ENCODE peak calls at places on chromosomes 2 and 18, in ten cellular contexts. F is dorsolateral prefrontal cortex; M is PC-9; O is body of pancreas; L is OCI-LY7; N is ovary; H is endodermal cell; J is CD4-positive, alpha-beta T cell; Y is transverse colon; D is HCT116. G is an unnamed sample.
A peak's percentile ranks its signal among the peaks of the same experiment; 100 is the strongest.

GRCh38 chr18:9719421-9719981 is 11.4 kb downstream of the RAB31 start:
- DNase-seq in F (no peak), M (peak; percentile 82), O (no peak), L (no peak), N (peak; percentile 56), H (no peak), J (no peak), Y (no peak), D (peak; percentile 80), G (no peak)

GRCh38 chr2:239380831-239381708 is 19.8 kb downstream of the HDAC4 start:
- DNase-seq in F (no peak), M (no peak), O (peak; percentile 35), L (peak; percentile 33), N (peak; percentile 17), H (no peak), J (peak; percentile 70), Y (peak; percentile 35), D (no peak), G (no peak)

GRCh38 chr2:134199123-134199522 is 54.7 kb upstream of the MGAT5 start:
- DNase-seq in F (no peak), M (no peak), O (no peak), L (no peak), N (no peak), H (no peak), J (no peak), Y (no peak), D (no peak), G (no peak)

GRCh38 chr2:26537826-26538475 is 60.0 kb upstream of the OTOF start:
- DNase-seq in F (peak; percentile 25), M (peak; percentile 9), O (no peak), L (no peak), N (no peak), H (peak; percentile 35), J (no peak), Y (peak; percentile 1), D (no peak), G (no peak)

GRCh38 chr2:241864897-241865213 is 4.7 kb upstream of the RTP5 start:
- DNase-seq in F (no peak), M (no peak), O (no peak), L (no peak), N (no peak), H (no peak), J (no peak), Y (no peak), D (no peak), G (no peak)

GRCh38 chr2:194602750-194603149 is 1054.3 kb upstream of the SLC39A10 start:
- DNase-seq in F (no peak), M (no peak), O (no peak), L (no peak), N (no peak), H (no peak), J (no peak), Y (no peak), D (no peak), G (no peak)

GRCh38 chr2:47344890-47345583 is 57.9 kb upstream of the MSH2 start:
- DNase-seq in F (peak; percentile 92), M (peak; percentile 92), O (peak; percentile 91), L (no peak), N (peak; percentile 57), H (peak; percentile 99), J (no peak), Y (peak; percentile 91), D (peak; percentile 86), G (peak; percentile 95)

GRCh38 chr2:186909095-186909494 is 60.1 kb upstream of the ZSWIM2 start:
- DNase-seq in F (no peak), M (no peak), O (no peak), L (no peak), N (no peak), H (no peak), J (no peak), Y (no peak), D (no peak), G (no peak)

GRCh38 chr18:59303656-59304055 is 14.8 kb downstream of the CPLX4 start:
- DNase-seq in F (no peak), M (no peak), O (no peak), L (no peak), N (no peak), H (no peak), J (no peak), Y (no peak), D (no peak), G (no peak)

GRCh38 chr2:32357545-32358482 is 991 bp downstream of the BIRC6 start:
- DNase-seq in F (peak; percentile 49), M (peak; percentile 40), O (peak; percentile 54), L (peak; percentile 62), N (peak; percentile 44), H (peak; percentile 84), J (peak; percentile 47), Y (peak; percentile 45), D (peak; percentile 6), G (peak; percentile 77)

GRCh38 chr2:8575011-8575750 is 106.7 kb upstream of the ID2 start:
- DNase-seq in F (peak; percentile 73), M (no peak), O (peak; percentile 40), L (peak; percentile 84), N (peak; percentile 27), H (no peak), J (peak; percentile 62), Y (peak; percentile 39), D (no peak), G (peak; percentile 89)

DNA sequence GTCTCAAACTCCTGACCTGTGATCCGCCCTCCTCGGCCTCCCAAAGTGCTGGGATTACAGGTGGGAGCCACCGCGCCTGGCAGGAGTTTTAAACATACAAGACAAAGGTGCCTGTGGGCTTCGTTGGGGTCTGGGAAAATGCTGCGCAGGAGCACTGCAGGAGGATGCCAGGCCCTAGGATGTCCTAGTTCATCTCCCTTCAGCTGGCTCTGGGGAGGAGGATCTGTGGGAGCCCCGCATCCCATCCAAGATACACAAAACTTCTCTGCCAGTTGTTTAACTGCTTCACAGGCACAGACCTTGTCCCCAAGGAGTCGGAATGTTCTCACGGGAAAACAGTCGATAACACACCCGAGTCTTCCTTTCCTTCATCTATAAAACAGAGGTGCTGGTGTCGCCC is 89.1 kb downstream of the POLR1A start:
- DNase-seq in F (peak; percentile 30), M (no peak), O (no peak), L (no peak), N (no peak), H (peak; percentile 19), J (no peak), Y (no peak), D (no peak), G (no peak)
- H3K27ac ChIP-seq in F (no peak overlapping the region), M (no peak overlapping the region), O (no peak overlapping the region), L (no peak overlapping the region), N (no peak overlapping the region), H (no peak overlapping the region), J (no peak overlapping the region), Y (no peak overlapping the region), D (no peak overlapping the region), G (no peak overlapping the region)

DNA sequence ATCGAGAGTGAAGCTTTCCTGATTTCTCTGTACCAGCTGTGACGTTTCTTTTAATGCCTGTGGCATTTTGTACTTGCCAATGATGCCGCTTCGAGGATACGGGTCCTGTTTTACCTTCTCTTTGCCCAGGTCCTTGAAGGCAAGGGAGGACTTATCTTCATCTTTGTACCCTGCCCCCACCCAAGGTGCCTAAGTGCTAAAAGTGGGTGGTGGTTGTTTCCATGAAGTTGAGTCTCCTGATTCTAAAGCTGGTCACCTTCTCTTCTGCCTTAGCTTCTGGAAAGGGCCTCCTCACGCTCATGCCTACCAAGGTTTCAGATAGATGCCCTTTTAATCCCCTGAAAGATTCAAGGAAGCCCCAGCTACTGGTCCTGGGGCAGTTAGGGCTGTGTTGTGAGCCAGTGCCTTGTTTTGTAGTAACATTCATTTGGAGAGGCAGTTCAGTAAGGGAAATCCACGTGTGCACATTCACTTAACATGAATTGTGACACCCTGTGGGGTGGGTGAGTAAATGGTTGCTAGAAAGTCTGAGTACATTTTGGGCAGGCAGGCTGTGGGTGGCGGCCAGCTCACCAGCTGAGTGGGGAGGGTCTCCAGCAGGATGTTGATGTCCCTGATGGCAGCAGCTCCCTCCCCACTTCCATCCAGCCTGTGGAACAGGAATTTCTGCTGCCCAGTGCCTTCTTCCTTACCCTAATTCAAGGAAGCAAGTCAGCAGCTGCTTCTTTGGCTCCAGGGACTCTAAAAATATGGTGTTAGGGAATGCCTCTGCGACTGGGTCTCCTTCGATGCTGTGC is 6.2 kb downstream of the LBH start:
- DNase-seq in F (no peak), M (no peak), O (no peak), L (no peak), N (peak; percentile 13), H (no peak), J (no peak), Y (no peak), D (no peak), G (no peak)
- H3K27ac ChIP-seq in F (no peak overlapping the region), M (no peak overlapping the region), O (no peak overlapping the region), L (no peak overlapping the region), N (peak overlapping the region; percentile 31), H (no peak overlapping the region), J (peak overlapping the region; percentile 23), Y (peak overlapping the region; percentile 78), D (no peak overlapping the region), G (no peak overlapping the region)

DNA sequence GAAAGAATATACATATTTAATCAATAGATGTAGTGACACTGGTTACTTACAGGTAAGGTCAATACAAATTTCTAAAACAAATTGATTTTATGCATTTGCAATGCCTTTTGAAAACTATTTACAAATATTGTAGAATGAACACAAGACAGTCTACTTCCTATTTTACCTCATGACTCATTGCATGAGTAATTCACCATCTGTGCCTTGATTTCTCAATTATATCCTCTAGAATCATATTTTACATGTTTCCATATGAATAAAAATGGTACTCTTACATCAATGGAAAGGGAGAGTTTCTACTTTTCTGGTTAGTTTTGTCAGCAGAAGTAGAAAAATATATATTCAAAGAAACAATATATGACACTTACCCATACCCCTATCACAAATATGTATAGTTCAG is 203.8 kb upstream of the CDH7 start:
- DNase-seq in F (no peak), M (no peak), O (no peak), L (no peak), N (no peak), H (no peak), J (no peak), Y (no peak), D (no peak), G (no peak)
- H3K27ac ChIP-seq in F (no peak overlapping the region), M (no peak overlapping the region), O (no peak overlapping the region), L (no peak overlapping the region), N (no peak overlapping the region), H (no peak overlapping the region), J (no peak overlapping the region), Y (no peak overlapping the region), D (no peak overlapping the region), G (no peak overlapping the region)

GRCh38 chr2:72887032-72887835 is at the start of gene SPR:
- DNase-seq in F (peak; percentile 79), M (peak; percentile 45), O (peak; percentile 85), L (no peak), N (peak; percentile 64), H (peak; percentile 90), J (peak; percentile 55), Y (peak; percentile 85), D (peak; percentile 43), G (peak; percentile 90)
- H3K27ac ChIP-seq in F (peak within 1 kb of the TSS; percentile 82), M (no peak within 1 kb of the TSS), O (peak within 1 kb of the TSS; percentile 94), L (no peak within 1 kb of the TSS), N (peak within 1 kb of the TSS; percentile 79), H (no peak within 1 kb of the TSS), J (no peak within 1 kb of the TSS), Y (peak within 1 kb of the TSS; percentile 91), D (peak within 1 kb of the TSS; percentile 99), G (peak within 1 kb of the TSS; percentile 71)